ENCODE peak calls at places on chromosomes 11 and 22, in seven cellular contexts. V is fibroblast of pulmonary artery, J is fibroblast of mammary gland, Y is A549, L is astrocyte of the spinal cord, C is brain microvascular endothelial cell, A is fibroblast of lung. I is an unnamed sample.

GRCh38 chr22:31646186-31647019 is 15.6 kb downstream of the PISD start:
- DNase-seq in V (peak), J (peak), Y (peak), L (peak), C (peak), A (peak), I (peak)

GRCh38 chr11:102761646-102762238 is 18.7 kb downstream of the MMP10 start:
- DNase-seq in V (peak), J (no peak), Y (no peak), L (peak), C (peak), A (peak), I (peak)

GRCh38 chr11:90250970-90251369 is 28.1 kb upstream of the CHORDC1 start:
- DNase-seq in V (no peak), J (no peak), Y (no peak), L (no peak), C (no peak), A (no peak), I (no peak)

GRCh38 chr11:1073261-1073724 is 1.4 kb upstream of the MUC2 start:
- DNase-seq in V (peak), J (peak), Y (peak), L (no peak), C (peak), A (peak), I (peak)

GRCh38 chr11:30423886-30424285 is 101.0 kb downstream of the ARL14EP start:
- DNase-seq in V (no peak), J (no peak), Y (no peak), L (no peak), C (no peak), A (no peak), I (no peak)

GRCh38 chr11:45110562-45110961 is 35.9 kb upstream of the PRDM11 start:
- DNase-seq in V (peak), J (peak), Y (peak), L (peak), C (peak), A (peak), I (peak)

GRCh38 chr22:38505595-38506117 is 455 bp downstream of the DDX17 start:
- DNase-seq in V (peak), J (peak), Y (peak), L (peak), C (peak), A (peak), I (peak)

GRCh38 chr22:29786026-29786425 is 18.9 kb downstream of the UQCR10 start:
- DNase-seq in V (no peak), J (no peak), Y (no peak), L (no peak), C (no peak), A (no peak), I (no peak)

GRCh38 chr11:8959546-8960166 is 4.6 kb downstream of the TMEM9B start:
- DNase-seq in V (peak), J (peak), Y (peak), L (peak), C (peak), A (peak), I (peak)

GRCh38 chr11:65862941-65863888 is 3.0 kb downstream of the MUS81 start:
- DNase-seq in V (no peak), J (no peak), Y (no peak), L (no peak), C (no peak), A (no peak), I (peak)

GRCh38 chr11:128890543-128891409 is at the start of gene KCNJ5:
- DNase-seq in V (peak), J (no peak), Y (peak), L (no peak), C (no peak), A (no peak), I (no peak)

GRCh38 chr11:82718307-82718706 is 15.4 kb downstream of the FAM181B start:
- DNase-seq in V (peak), J (peak), Y (peak), L (peak), C (peak), A (peak), I (peak)

GRCh38 chr11:44889266-44889665 is 61.4 kb downstream of the TP53I11 start:
- DNase-seq in V (no peak), J (no peak), Y (no peak), L (no peak), C (no peak), A (peak), I (no peak)

GRCh38 chr11:26985941-26986340 is 8.0 kb upstream of the FIBIN start:
- DNase-seq in V (peak), J (peak), Y (no peak), L (no peak), C (no peak), A (peak), I (no peak)

GRCh38 chr22:30490399-30490798 is 15.1 kb downstream of the SEC14L4 start:
- DNase-seq in V (no peak), J (no peak), Y (no peak), L (no peak), C (no peak), A (no peak), I (peak)

GRCh38 chr11:62604460-62605130 is 2.9 kb upstream of the MTA2 start:
- DNase-seq in V (peak), J (no peak), Y (no peak), L (no peak), C (no peak), A (no peak), I (no peak)

GRCh38 chr11:14587203-14587602 is 56.4 kb upstream of the PDE3B start:
- DNase-seq in V (peak), J (no peak), Y (no peak), L (no peak), C (no peak), A (no peak), I (no peak)

GRCh38 chr11:14585438-14585837 is 58.2 kb upstream of the PDE3B start:
- DNase-seq in V (no peak), J (no peak), Y (no peak), L (no peak), C (no peak), A (no peak), I (no peak)

GRCh38 chr11:14593671-14594070 is 49.9 kb upstream of the PDE3B start:
- DNase-seq in V (no peak), J (no peak), Y (no peak), L (no peak), C (no peak), A (no peak), I (no peak)

GRCh38 chr11:14584595-14584994 is 59.0 kb upstream of the PDE3B start:
- DNase-seq in V (no peak), J (no peak), Y (no peak), L (no peak), C (no peak), A (no peak), I (no peak)

DNA sequence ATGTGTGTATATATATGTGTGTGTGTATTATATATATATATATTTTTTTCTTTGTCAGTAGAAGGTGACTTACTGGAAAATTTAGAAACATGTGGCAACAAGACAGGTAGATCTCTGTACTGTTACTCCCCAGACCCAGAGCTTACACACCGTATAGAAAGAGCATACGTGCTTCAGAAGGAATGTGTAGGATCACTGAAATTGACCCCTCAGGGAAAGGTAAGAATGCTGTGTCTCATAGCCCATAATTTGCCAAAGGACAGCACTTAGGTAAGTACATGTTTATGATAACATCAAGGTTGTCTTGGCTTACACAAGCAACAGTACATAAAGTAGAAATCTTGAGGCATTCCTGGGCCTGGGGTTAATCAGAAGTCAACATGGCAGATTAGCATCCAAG is 54.2 kb upstream of the PDE3B start:
- DNase-seq in V (no peak), J (no peak), Y (no peak), L (no peak), C (no peak), A (no peak), I (no peak)
- H3K4me3 ChIP-seq in V (no peak), J (no peak), Y (no peak), L (no peak), C (no peak), A (no peak), I (no peak)

GRCh38 chr11:69640995-69641581 is at the start of gene CCND1:
- DNase-seq in V (peak), J (peak), Y (peak), L (peak), C (peak), A (peak), I (peak)
- TF ChIP-seq CTCF in V (peak), J (peak), Y (no peak), L (peak), C (peak), A (no peak), I (peak)

DNA sequence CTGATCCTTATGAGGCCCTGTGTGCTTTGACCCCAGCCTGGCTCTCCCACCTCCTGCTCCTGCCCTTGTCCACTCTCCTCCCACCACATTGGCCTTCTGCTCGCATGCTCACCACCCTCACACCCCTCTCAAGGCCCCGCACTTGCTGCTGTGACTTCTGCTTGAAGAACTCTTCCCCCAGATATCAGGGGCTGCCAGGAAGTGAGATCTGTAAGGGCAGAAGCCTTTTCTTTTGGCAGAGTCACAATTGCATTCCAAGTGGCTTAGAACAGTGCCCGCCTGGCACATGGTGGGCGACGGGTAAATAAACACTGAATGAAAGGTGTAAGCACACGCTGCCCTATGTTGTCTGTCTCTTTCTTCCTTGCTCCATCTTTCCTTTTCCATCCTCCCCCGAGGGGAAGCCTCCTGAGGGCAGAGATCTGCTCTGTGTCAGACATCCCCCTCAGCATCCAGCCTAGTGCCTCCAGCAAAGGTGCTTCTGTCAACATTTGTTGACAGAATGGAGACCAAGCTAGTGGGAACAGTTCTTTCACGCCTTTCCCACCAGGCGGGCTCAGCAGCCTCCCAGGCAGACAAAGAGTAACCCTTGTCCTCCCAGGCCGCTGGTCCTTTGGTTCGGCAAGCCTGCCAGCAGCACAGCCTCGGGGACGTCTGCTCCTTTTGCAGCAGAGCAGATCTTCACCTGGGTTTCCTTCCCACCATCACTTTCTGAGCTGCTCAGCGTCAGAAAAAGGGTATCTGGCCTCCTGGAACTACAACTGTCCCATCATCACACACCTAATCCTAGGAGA is 10.0 kb upstream of the PEX26 start:
- DNase-seq in V (no peak), J (no peak), Y (no peak), L (no peak), C (no peak), A (peak), I (no peak)
- H3K4me3 ChIP-seq in V (no peak), J (no peak), Y (no peak), L (no peak), C (no peak), A (no peak), I (no peak)

GRCh38 chr11:100980156-100980555 is 149.5 kb downstream of the PGR start:
- DNase-seq in V (peak), J (peak), Y (peak), L (peak), C (no peak), A (no peak), I (peak)
- TF ChIP-seq CTCF in V (peak), J (peak), Y (peak), L (peak), C (peak), A (peak), I (peak)

DNA sequence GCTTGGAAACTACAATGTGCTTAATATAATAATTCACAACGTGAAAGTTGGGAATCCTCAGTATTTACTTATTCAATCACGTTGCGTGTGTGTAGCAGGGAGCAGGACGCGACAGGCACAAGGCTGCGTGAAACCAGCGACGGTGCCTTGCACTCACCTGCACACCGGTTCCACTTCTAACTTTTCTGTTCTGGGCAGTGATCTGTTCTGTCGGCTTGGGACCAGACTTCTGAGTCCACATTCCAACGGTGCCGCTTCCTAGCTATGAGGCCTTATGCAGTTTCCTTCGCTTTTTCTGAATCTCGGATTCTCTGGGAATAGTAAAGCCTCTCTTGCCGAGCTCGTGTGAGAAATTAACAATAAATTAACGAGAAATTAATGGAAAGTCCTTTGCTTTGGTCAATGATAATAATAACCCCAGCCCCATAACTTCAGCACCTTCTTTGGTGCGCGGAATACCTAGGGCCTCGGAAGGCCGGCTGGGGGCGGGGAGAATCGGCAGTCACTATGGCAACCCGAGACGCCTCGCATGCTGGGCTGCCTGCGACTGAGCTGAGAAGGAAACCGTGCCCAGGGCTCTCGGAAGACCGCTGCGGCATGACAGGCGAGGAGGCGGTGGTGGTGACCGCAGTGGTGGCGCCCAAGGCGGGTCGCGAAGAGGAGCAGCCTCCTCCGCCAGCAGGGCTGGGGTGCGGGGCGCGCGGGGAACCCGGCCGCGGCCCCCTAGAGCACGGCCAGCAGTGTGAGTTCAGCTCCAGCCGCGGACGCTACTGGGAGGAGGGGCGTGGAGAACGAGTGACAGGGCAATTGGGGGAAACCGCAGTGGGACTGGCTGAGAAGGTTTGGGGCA is at the start of gene C11orf97:
- DNase-seq in V (peak), J (peak), Y (peak), L (peak), C (peak), A (peak), I (peak)
- H3K4me3 ChIP-seq in V (peak), J (peak), Y (peak), L (peak), C (peak), A (peak), I (peak)

GRCh38 chr22:50474711-50475651 is at the start of gene SBF1:
- DNase-seq in V (peak), J (peak), Y (peak), L (peak), C (peak), A (peak), I (peak)

GRCh38 chr22:50471962-50472361 is 2.9 kb downstream of the SBF1 start:
- DNase-seq in V (no peak), J (no peak), Y (no peak), L (no peak), C (no peak), A (no peak), I (no peak)

GRCh38 chr22:50473855-50474671 is 772 bp downstream of the SBF1 start:
- DNase-seq in V (peak), J (peak), Y (no peak), L (peak), C (peak), A (peak), I (peak)

GRCh38 chr22:50471197-50471847 is 3.5 kb downstream of the SBF1 start:
- DNase-seq in V (no peak), J (no peak), Y (no peak), L (no peak), C (no peak), A (no peak), I (no peak)

DNA sequence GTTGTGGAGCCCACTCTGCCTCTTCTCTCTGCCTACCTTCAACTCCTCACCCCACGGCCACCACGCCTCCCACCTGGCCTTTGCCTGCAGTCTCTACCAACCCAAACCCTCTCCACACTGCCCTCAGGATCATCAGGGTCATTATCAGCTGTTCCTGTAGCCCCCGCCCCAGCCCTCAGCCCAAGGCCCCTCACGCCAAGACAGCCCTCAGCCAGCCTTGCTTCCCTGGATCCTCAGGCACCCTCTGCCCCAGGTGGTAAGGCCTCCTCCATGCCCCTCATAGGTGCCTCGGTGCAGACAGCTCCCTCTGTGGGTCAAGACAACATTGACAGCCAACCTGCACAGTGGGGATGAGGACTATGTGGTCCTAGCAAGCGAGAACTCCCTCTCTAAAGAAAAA is 1.7 kb downstream of the SBF1 start:
- DNase-seq in V (no peak), J (no peak), Y (peak), L (no peak), C (no peak), A (no peak), I (no peak)
- TF ChIP-seq CTCF in V (peak), J (peak), Y (peak), L (peak), C (peak), A (no peak), I (peak)

I was measured in choroid plexus epithelial cell.